ENCODE peak calls at places on chromosomes 12 and 14, in nine cellular contexts. V, Q, G, Y, S, D, C, K and T are unnamed samples.

GRCh38 chr14:72573725-72574426 is 320.0 kb downstream of the DPF3 start:
- DNase-seq in V (no peak), Q (no peak), G (peak), Y (no peak), S (no peak), D (no peak), C (peak), K (no peak), T (no peak)

GRCh38 chr12:91387461-91388134 is 205.0 kb upstream of the DCN start:
- DNase-seq in V (no peak), Q (no peak), G (no peak), Y (no peak), S (no peak), D (no peak), C (no peak), K (no peak), T (no peak)

GRCh38 chr14:74140374-74140850 is 55.7 kb downstream of the LIN52 start:
- DNase-seq in V (no peak), Q (peak), G (peak), Y (peak), S (peak), D (no peak), C (peak), K (no peak), T (peak)

GRCh38 chr12:115096673-115097349 is 412.8 kb upstream of the TBX3 start:
- DNase-seq in V (peak), Q (no peak), G (no peak), Y (no peak), S (peak), D (no peak), C (no peak), K (no peak), T (peak)

GRCh38 chr12:107435072-107435471 is 250.5 kb upstream of the PWP1 start:
- DNase-seq in V (no peak), Q (no peak), G (no peak), Y (no peak), S (no peak), D (no peak), C (peak), K (no peak), T (no peak)

GRCh38 chr12:123273166-123273565 is 1.5 kb upstream of the CDK2AP1 start:
- DNase-seq in V (no peak), Q (peak), G (no peak), Y (no peak), S (no peak), D (no peak), C (no peak), K (no peak), T (no peak)

GRCh38 chr12:25806271-25806670 is 152.2 kb upstream of the RASSF8 start:
- DNase-seq in V (peak), Q (no peak), G (no peak), Y (no peak), S (peak), D (peak), C (no peak), K (no peak), T (peak)

GRCh38 chr12:47133981-47134380 is 54.2 kb upstream of the AMIGO2 start:
- DNase-seq in V (no peak), Q (no peak), G (no peak), Y (no peak), S (no peak), D (peak), C (no peak), K (no peak), T (no peak)

GRCh38 chr12:117134059-117134458 is 34.8 kb upstream of the TESC start:
- DNase-seq in V (no peak), Q (no peak), G (no peak), Y (no peak), S (no peak), D (no peak), C (no peak), K (no peak), T (no peak)

GRCh38 chr12:120223458-120224303 is 22.8 kb upstream of the RPLP0 start:
- DNase-seq in V (no peak), Q (no peak), G (no peak), Y (no peak), S (no peak), D (no peak), C (no peak), K (no peak), T (no peak)

GRCh38 chr14:58817846-58818245 is 180.1 kb downstream of the DACT1 start:
- DNase-seq in V (no peak), Q (no peak), G (no peak), Y (no peak), S (peak), D (peak), C (no peak), K (no peak), T (peak)

GRCh38 chr12:5900533-5901255 is 44.4 kb downstream of the ANO2 start:
- DNase-seq in V (no peak), Q (no peak), G (no peak), Y (no peak), S (no peak), D (no peak), C (no peak), K (no peak), T (no peak)

GRCh38 chr12:2294651-2295475 is 242.1 kb downstream of the CACNA1C start:
- DNase-seq in V (no peak), Q (peak), G (no peak), Y (peak), S (peak), D (no peak), C (no peak), K (no peak), T (peak)

GRCh38 chr14:77099425-77100167 is 1.5 kb downstream of the CIPC start:
- DNase-seq in V (peak), Q (no peak), G (no peak), Y (no peak), S (peak), D (peak), C (no peak), K (no peak), T (peak)

GRCh38 chr14:70013269-70013873 is 134.2 kb downstream of the SMOC1 start:
- DNase-seq in V (no peak), Q (no peak), G (peak), Y (peak), S (peak), D (peak), C (peak), K (peak), T (no peak)

GRCh38 chr12:53524476-53524875 is 17.2 kb upstream of the NPFF start:
- DNase-seq in V (no peak), Q (no peak), G (no peak), Y (no peak), S (no peak), D (no peak), C (no peak), K (no peak), T (no peak)

GRCh38 chr14:105209091-105209490 is 28.0 kb upstream of the NUDT14 start:
- DNase-seq in V (no peak), Q (no peak), G (peak), Y (no peak), S (no peak), D (no peak), C (no peak), K (no peak), T (no peak)

GRCh38 chr14:105206873-105207272 is 25.8 kb upstream of the NUDT14 start:
- DNase-seq in V (no peak), Q (no peak), G (no peak), Y (no peak), S (no peak), D (no peak), C (no peak), K (no peak), T (no peak)

GRCh38 chr14:105207996-105208737 is 27.1 kb upstream of the NUDT14 start:
- DNase-seq in V (no peak), Q (no peak), G (no peak), Y (no peak), S (no peak), D (no peak), C (no peak), K (no peak), T (no peak)

GRCh38 chr14:105208738-105209075 is 27.6 kb upstream of the NUDT14 start:
- DNase-seq in V (no peak), Q (no peak), G (no peak), Y (no peak), S (no peak), D (no peak), C (no peak), K (no peak), T (no peak)

DNA sequence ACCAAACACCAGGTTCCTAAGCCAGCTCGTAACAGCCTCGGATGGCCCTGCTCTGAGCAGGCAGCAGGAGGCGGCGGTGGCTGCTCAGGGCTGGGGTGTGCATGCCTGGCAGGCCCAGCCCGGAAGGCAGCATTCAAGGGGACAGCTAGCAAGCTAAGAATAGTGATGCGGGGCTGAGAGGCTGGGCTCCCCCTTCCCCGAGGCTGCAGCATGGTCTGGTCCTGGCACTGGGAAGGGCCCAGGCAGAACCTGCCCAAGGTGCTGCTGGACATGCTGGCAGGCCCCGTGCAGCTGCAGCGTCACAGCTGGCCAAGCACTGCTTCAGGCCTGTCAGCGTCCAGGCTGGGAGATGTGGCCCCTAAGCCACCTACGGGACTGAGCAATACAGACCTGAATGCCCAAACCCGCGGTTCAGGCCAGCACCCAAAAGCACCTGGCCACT is 26.4 kb upstream of the NUDT14 start:
- DNase-seq in V (no peak), Q (no peak), G (no peak), Y (no peak), S (no peak), D (no peak), C (peak), K (peak), T (no peak)
- TF ChIP-seq CTCF in V (no peak), Q (no peak), G (peak), Y (no peak), S (no peak), D (no peak), C (peak), K (no peak), T (no peak)

GRCh38 chr12:132324841-132325732 is 4.3 kb downstream of the GALNT9 start:
- DNase-seq in V (no peak), Q (no peak), G (no peak), Y (no peak), S (no peak), D (no peak), C (no peak), K (no peak), T (no peak)

GRCh38 chr12:132322206-132323132 is 6.9 kb downstream of the GALNT9 start:
- DNase-seq in V (no peak), Q (no peak), G (no peak), Y (no peak), S (peak), D (no peak), C (no peak), K (no peak), T (peak)

GRCh38 chr12:132325733-132326130 is 3.7 kb downstream of the GALNT9 start:
- DNase-seq in V (no peak), Q (no peak), G (no peak), Y (no peak), S (no peak), D (no peak), C (no peak), K (no peak), T (no peak)

GRCh38 chr12:132323171-132324010 is 6.0 kb downstream of the GALNT9 start:
- DNase-seq in V (no peak), Q (no peak), G (no peak), Y (no peak), S (no peak), D (no peak), C (no peak), K (no peak), T (no peak)

DNA sequence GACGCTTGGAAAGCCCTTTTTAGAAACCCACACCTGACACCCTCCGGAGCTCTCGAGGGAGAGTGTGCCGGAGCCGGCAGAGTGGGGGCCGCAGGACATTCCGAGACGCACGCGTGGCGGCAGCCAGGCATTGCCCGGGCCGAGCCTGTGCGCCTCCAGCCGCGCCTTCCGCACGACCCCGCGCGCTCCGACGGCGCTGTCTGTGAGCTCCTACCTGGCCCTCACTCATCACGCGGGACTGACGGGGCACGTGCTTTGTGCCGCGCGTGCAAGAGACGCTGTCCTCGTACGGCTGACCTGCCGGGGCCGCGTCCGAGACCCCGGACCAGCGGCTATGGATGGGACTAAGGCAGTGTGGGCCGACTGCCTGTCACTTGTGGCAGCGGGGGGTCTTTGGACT is 5.2 kb downstream of the GALNT9 start:
- DNase-seq in V (no peak), Q (no peak), G (no peak), Y (no peak), S (no peak), D (no peak), C (no peak), K (no peak), T (no peak)
- H3K4me3 ChIP-seq in V (no peak), Q (no peak), G (no peak), Y (no peak), S (no peak), D (no peak), C (no peak), K (no peak), T (no peak)

DNA sequence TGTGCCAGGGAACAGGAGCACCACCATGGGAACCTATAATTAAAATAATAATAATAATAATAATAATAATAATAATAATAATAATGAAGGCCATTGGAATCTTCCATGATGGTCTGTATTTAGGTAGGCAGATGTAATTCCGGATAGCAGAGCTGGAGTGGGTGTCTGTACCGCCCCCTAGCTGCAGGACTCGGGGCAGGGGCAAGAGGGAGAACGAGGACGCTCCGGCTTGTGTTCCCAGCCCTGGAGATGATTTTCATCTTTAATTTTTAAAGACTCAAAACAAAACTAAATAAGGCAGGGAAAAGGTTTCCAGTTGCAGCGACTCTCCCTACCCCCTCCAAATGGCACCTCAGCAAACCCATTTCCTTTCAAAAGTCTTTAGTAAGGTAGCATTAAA is 501.1 kb downstream of the VRK1 start:
- DNase-seq in V (no peak), Q (no peak), G (peak), Y (no peak), S (no peak), D (no peak), C (peak), K (peak), T (no peak)
- TF ChIP-seq CTCF in V (no peak), Q (no peak), G (peak), Y (peak), S (no peak), D (no peak), C (peak), K (peak), T (no peak)

GRCh38 chr14:99645545-99646505 is 896 bp downstream of the HHIPL1 start:
- DNase-seq in V (no peak), Q (no peak), G (no peak), Y (no peak), S (no peak), D (no peak), C (no peak), K (no peak), T (no peak)
- H3K4me3 ChIP-seq in V (peak), Q (peak), G (no peak), Y (no peak), S (peak), D (peak), C (peak), K (peak), T (peak)

DNA sequence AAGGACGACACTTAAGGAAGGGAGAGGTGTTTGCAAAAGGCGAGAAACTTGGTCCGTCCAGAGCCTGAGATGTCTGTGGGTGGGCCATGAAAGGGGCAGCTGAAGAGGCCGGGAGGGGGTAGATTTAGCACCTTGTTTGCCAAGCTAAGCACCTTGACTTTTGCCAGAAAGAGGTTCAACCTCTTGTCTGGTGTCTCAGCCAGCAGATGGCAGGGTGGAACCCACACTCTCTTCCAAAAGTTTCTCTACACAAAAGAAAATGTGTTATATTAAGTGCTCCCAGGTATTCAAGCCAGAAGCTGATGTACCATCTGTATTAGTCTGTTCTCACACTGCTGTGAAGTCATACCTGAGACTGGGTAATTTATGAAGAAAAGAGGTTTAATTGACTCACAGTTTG is 69.9 kb downstream of the SUDS3 start:
- DNase-seq in V (no peak), Q (no peak), G (no peak), Y (no peak), S (no peak), D (no peak), C (no peak), K (no peak), T (no peak)
- TF ChIP-seq CTCF in V (no peak), Q (no peak), G (no peak), Y (peak), S (no peak), D (peak), C (peak), K (no peak), T (no peak)

DNA sequence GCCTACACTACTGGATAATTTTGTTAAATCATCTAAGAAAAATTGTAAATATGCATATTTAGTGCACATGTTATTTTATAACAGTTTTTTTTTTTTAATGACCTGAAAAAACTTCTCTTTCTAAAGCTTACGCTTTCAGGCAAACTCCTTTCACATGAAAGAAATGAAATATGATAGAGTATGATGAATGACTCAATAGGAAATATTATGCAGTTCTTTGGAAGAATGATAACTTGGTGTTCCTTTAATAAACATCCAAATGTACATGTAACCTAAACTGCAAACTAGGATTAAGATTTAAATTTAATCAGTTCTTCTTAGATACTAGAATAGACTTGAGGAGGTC is 136.6 kb downstream of the FGD4 start:
- DNase-seq in V (no peak), Q (no peak), G (no peak), Y (no peak), S (no peak), D (peak), C (no peak), K (no peak), T (peak)
- H3K4me3 ChIP-seq in V (peak), Q (peak), G (no peak), Y (peak), S (peak), D (no peak), C (no peak), K (peak), T (peak)

DNA sequence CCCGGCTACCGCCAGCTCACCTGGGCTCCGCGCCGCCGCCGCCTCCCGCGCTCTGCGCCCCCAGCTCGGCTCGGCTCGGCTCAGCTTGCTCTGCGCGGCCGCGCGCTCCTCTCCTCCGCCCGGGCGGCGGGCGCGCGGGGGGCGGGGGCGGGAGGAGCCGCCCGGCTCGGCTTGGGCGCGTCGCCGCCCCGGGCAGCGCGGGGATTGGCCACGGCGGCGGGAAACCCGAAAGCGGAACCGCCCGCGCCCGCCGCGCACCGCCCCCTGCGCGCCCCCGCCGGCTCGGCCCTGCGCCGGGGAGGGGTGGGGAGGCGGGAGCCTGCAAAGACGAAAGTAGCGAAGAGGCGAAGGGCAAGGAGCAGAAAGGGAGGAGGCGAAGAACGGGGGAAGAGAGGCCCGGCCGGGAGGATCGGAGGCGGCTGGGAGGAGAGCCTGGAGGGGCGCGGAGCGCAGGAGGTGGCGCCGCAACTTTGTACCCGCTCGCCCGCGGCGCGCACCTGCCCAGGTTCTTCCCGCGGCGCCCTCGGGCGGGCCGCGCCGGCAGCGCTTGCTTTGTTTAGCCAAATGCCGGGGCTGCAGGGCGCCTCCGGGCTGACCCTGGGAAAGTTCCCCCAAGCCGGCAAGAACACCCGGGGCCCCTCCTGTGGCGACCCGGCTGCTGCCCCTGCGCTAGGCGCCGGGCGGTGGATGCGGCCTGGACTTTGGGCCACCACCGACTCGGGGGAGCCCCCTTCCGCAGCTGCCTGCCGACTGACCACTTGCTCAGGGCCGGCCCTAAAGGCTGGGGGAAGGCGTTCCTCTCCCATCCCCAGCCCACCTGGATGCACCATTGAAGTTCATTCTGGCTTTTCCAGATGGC is at the start of gene CAMKK2:
- DNase-seq in V (no peak), Q (peak), G (peak), Y (peak), S (peak), D (peak), C (peak), K (peak), T (peak)
- TF ChIP-seq CTCF in V (no peak), Q (peak), G (peak), Y (peak), S (no peak), D (peak), C (peak), K (peak), T (no peak)

DNA sequence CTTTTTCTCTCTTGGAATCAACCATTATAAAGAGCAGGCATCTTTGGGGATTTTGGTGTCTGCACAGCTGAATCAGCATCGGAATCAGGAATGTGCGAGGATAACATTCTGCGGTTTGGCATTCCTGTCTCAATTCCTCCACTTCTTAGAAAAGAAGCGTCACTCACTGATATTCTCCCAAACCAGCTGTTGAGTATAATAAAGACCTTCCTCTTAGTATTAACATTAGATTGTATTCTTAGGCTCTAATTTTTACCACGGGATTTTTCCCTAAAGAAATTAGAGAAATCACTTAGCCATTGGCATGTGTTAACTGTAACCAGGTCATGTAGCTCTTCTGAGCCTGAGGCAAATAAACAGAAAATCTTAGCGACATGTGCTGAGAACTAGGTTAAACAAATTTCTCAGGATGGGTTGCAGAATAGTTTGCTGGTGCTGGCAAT is 128.7 kb downstream of the TMX1 start:
- DNase-seq in V (peak), Q (no peak), G (no peak), Y (no peak), S (peak), D (peak), C (peak), K (no peak), T (peak)
- H3K4me3 ChIP-seq in V (no peak), Q (no peak), G (no peak), Y (no peak), S (no peak), D (no peak), C (no peak), K (no peak), T (no peak)

GRCh38 chr12:64236549-64236948 is 14.5 kb upstream of the KICS2 start:
- DNase-seq in V (no peak), Q (no peak), G (no peak), Y (no peak), S (peak), D (peak), C (peak), K (peak), T (peak)
- TF ChIP-seq CTCF in V (no peak), Q (no peak), G (peak), Y (no peak), S (peak), D (peak), C (peak), K (no peak), T (peak)